ENCODE peak calls at places on chromosomes 2 and 18, in four cellular contexts. N, I, T and B are unnamed samples.

GRCh38 chr18:35407871-35408481 is 30.8 kb upstream of the ZNF396 start:
- DNase-seq in N (peak), I (peak), T (peak), B (peak)

GRCh38 chr2:106886916-106887758 is 1.2 kb upstream of the ST6GAL2 start:
- DNase-seq in N (no peak), I (no peak), T (peak), B (no peak)

GRCh38 chr18:69636529-69637301 is 236.0 kb downstream of the DOK6 start:
- DNase-seq in N (peak), I (no peak), T (no peak), B (no peak)

GRCh38 chr2:40103590-40103989 is 324.5 kb upstream of the THUMPD2 start:
- DNase-seq in N (no peak), I (no peak), T (no peak), B (peak)

GRCh38 chr2:239309398-239310245 is 91.2 kb downstream of the HDAC4 start:
- DNase-seq in N (no peak), I (no peak), T (no peak), B (no peak)

GRCh38 chr2:65868177-65868576 is 435.8 kb upstream of the SPRED2 start:
- DNase-seq in N (no peak), I (no peak), T (no peak), B (no peak)

GRCh38 chr2:22626621-22627020 is 758.4 kb upstream of the KLHL29 start:
- DNase-seq in N (no peak), I (no peak), T (no peak), B (no peak)

GRCh38 chr2:176129825-176130152 is 284 bp downstream of the HOXD8 start:
- DNase-seq in N (no peak), I (no peak), T (no peak), B (no peak)

GRCh38 chr2:54471221-54471711 is 15.1 kb downstream of the SPTBN1 start:
- DNase-seq in N (peak), I (no peak), T (peak), B (peak)

GRCh38 chr2:241635756-241636155 is 1.2 kb downstream of the THAP4 start:
- DNase-seq in N (peak), I (no peak), T (peak), B (no peak)

GRCh38 chr2:240952496-240953246 is 45.7 kb upstream of the SNED1 start:
- DNase-seq in N (no peak), I (no peak), T (no peak), B (no peak)

GRCh38 chr2:170822885-170823799 is 6.5 kb downstream of the GAD1 start:
- DNase-seq in N (no peak), I (peak), T (no peak), B (no peak)

GRCh38 chr2:99863236-99863913 is 279.0 kb downstream of the AFF3 start:
- DNase-seq in N (no peak), I (no peak), T (no peak), B (peak)
- TF ChIP-seq USF2 in N (no peak), I (no peak), T (no peak), B (no peak)

DNA sequence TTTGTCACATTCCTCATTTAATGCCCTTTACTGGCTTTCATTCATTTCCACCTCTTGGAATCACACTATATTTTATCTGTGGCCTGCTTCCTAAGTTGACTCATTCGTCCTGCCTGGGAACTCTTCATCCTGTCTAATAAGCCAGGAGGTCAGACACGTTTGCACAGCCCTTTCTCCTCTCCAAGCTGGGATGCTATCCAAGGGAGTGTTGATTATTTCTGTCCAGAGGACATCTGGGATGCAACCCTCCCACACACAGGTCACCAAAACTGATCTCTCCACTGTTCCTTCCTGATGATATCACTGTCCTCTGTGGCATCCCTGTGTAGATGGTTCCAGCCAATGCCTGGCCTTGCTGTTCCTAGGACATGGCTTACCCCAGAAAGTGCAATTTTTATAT is 79.8 kb upstream of the NOSTRIN start:
- DNase-seq in N (no peak), I (no peak), T (no peak), B (peak)
- TF ChIP-seq MAZ in N (no peak), I (no peak), T (no peak), B (no peak)

GRCh38 chr2:142724186-142724585 is 153.3 kb upstream of the KYNU start:
- DNase-seq in N (no peak), I (no peak), T (no peak), B (no peak)
- TF ChIP-seq USF2 in N (no peak), I (no peak), T (no peak), B (no peak)

GRCh38 chr2:26649992-26650712 is 9.0 kb upstream of the CIB4 start:
- DNase-seq in N (no peak), I (no peak), T (no peak), B (no peak)

GRCh38 chr2:26651458-26652155 is 10.4 kb upstream of the CIB4 start:
- DNase-seq in N (no peak), I (no peak), T (no peak), B (no peak)

GRCh38 chr2:26649322-26649721 is 8.2 kb upstream of the CIB4 start:
- DNase-seq in N (no peak), I (no peak), T (no peak), B (no peak)

GRCh38 chr2:26652361-26653041 is 11.3 kb upstream of the CIB4 start:
- DNase-seq in N (no peak), I (peak), T (no peak), B (peak)

DNA sequence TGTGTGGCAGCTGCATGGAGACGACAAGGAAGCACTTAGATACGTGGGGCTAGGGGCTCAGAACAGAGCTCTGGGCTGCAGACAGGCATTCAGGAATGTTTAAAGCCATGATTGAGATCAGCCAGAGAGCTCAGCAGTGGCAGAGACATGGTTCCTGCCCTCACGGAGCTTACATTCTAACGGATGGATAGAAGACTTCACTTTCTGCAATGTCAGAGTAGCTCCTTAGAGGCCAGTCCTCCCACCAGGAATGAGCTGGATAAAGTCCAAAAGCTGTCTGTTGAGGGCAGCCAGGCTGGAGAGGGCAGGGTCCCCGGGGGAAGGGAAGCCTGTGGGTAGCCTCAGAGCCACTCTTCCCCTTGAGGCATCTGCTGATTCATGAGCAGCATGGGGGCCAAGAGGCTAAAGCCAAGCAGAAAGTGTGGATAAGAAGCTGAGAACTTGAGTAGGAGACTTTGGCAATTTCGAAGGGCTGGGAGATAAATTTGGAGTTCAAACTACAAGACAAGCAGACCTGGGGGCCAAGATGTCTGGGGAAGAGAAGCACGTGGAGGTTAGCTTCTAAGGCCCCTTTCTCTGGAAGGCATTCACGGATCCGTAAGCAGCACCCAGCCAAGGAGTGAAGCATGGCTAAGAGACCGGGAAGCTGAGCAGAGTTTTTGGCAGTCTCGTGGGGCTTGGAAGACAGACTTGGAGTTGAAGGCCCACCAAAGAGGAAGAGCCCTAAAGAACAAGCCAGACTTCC is 9.7 kb upstream of the CIB4 start:
- DNase-seq in N (no peak), I (no peak), T (no peak), B (no peak)
- TF ChIP-seq MAZ in N (no peak), I (no peak), T (no peak), B (no peak)

GRCh38 chr18:21897811-21898210 is 157.2 kb downstream of the MIB1 start:
- DNase-seq in N (peak), I (peak), T (peak), B (peak)
- TF ChIP-seq USF2 in N (no peak), I (no peak), T (no peak), B (no peak)